ENCODE peak calls at places on chromosomes 13 and 19, in five cellular contexts. H, J, V, G and M are unnamed samples.

GRCh38 chr13:39510296-39510695 is 92.7 kb downstream of the LHFPL6 start:
- DNase-seq in H (no peak), J (no peak), V (no peak), G (no peak), M (no peak)

GRCh38 chr13:22915442-22916082 is 265.2 kb upstream of the SGCG start:
- DNase-seq in H (peak), J (no peak), V (peak), G (peak), M (peak)

GRCh38 chr13:25784119-25784518 is 267.7 kb downstream of the SHISA2 start:
- DNase-seq in H (no peak), J (no peak), V (no peak), G (no peak), M (no peak)

GRCh38 chr13:28346136-28346535 is 148.8 kb downstream of the FLT1 start:
- DNase-seq in H (peak), J (no peak), V (no peak), G (peak), M (peak)

GRCh38 chr19:3368848-3369336 is 2.5 kb downstream of the NFIC start:
- DNase-seq in H (peak), J (peak), V (peak), G (no peak), M (peak)

GRCh38 chr19:1189419-1189818 is 15.4 kb upstream of the SBNO2 start:
- DNase-seq in H (no peak), J (no peak), V (peak), G (peak), M (no peak)

GRCh38 chr13:48710160-48710559 is 56.4 kb downstream of the CYSLTR2 start:
- DNase-seq in H (no peak), J (no peak), V (no peak), G (no peak), M (no peak)

GRCh38 chr13:77915676-77916075 is 3.0 kb downstream of the EDNRB start:
- DNase-seq in H (no peak), J (no peak), V (no peak), G (no peak), M (no peak)

GRCh38 chr13:78121459-78122348 is 203.1 kb upstream of the EDNRB start:
- DNase-seq in H (peak), J (peak), V (peak), G (peak), M (peak)

GRCh38 chr13:80132741-80133601 is 208.0 kb downstream of the SPRY2 start:
- DNase-seq in H (peak), J (peak), V (peak), G (peak), M (peak)

GRCh38 chr13:26785845-26786630 is 25.5 kb upstream of the GPR12 start:
- DNase-seq in H (peak), J (no peak), V (no peak), G (peak), M (peak)

GRCh38 chr13:28325022-28325421 is 169.9 kb downstream of the FLT1 start:
- DNase-seq in H (peak), J (no peak), V (no peak), G (no peak), M (peak)

GRCh38 chr13:99415014-99415650 is 86.1 kb upstream of the TM9SF2 start:
- DNase-seq in H (no peak), J (no peak), V (no peak), G (no peak), M (no peak)

GRCh38 chr19:571127-571974 is 1.0 kb upstream of the BSG start:
- DNase-seq in H (no peak), J (peak), V (peak), G (peak), M (peak)

GRCh38 chr19:4583961-4584669 is 24.6 kb upstream of the SEMA6B start:
- DNase-seq in H (peak), J (no peak), V (no peak), G (peak), M (no peak)

GRCh38 chr19:33450689-33451088 is 70.9 kb downstream of the PEPD start:
- DNase-seq in H (no peak), J (no peak), V (no peak), G (no peak), M (no peak)

GRCh38 chr13:105642511-105642958 is 892.9 kb downstream of the EFNB2 start:
- DNase-seq in H (no peak), J (no peak), V (peak), G (no peak), M (no peak)

GRCh38 chr19:50890422-50891252 is 17.4 kb downstream of the KLK2 start:
- DNase-seq in H (peak), J (peak), V (no peak), G (no peak), M (peak)

GRCh38 chr13:84845875-84846619 is 953.2 kb downstream of the SLITRK6 start:
- DNase-seq in H (no peak), J (no peak), V (no peak), G (no peak), M (no peak)

GRCh38 chr13:51539887-51540286 is 44.4 kb upstream of the WDFY2 start:
- DNase-seq in H (peak), J (no peak), V (peak), G (no peak), M (peak)

GRCh38 chr13:67776171-67776570 is 546.0 kb upstream of the PCDH9 start:
- DNase-seq in H (no peak), J (no peak), V (no peak), G (no peak), M (no peak)

GRCh38 chr19:14370169-14370998 is 10.9 kb upstream of the ADGRE5 start:
- DNase-seq in H (no peak), J (no peak), V (no peak), G (no peak), M (no peak)

GRCh38 chr13:51665456-51665855 is 81.2 kb downstream of the WDFY2 start:
- DNase-seq in H (no peak), J (no peak), V (no peak), G (no peak), M (no peak)

GRCh38 chr13:45870232-45870631 is 18.7 kb upstream of the SIAH3 start:
- DNase-seq in H (no peak), J (no peak), V (no peak), G (no peak), M (no peak)

GRCh38 chr19:48490980-48491792 is 20.4 kb downstream of the LMTK3 start:
- DNase-seq in H (no peak), J (no peak), V (peak), G (peak), M (no peak)

GRCh38 chr19:45200614-45201013 is 22.0 kb downstream of the BLOC1S3 start:
- DNase-seq in H (peak), J (peak), V (peak), G (peak), M (peak)

GRCh38 chr13:64428196-64428595 is 2801.9 kb downstream of the PCDH9 start:
- DNase-seq in H (peak), J (peak), V (no peak), G (peak), M (peak)

GRCh38 chr13:99647593-99647980 is 146.3 kb downstream of the TM9SF2 start:
- DNase-seq in H (no peak), J (no peak), V (no peak), G (no peak), M (no peak)

GRCh38 chr13:46962286-46962941 is 65.6 kb upstream of the HTR2A start:
- DNase-seq in H (peak), J (peak), V (peak), G (peak), M (peak)

GRCh38 chr19:47195462-47195861 is 35.5 kb downstream of the BBC3 start:
- DNase-seq in H (no peak), J (no peak), V (no peak), G (no peak), M (no peak)

GRCh38 chr19:19259741-19260140 is 13.4 kb downstream of the TM6SF2 start:
- DNase-seq in H (no peak), J (no peak), V (peak), G (peak), M (no peak)

GRCh38 chr13:75410207-75410606 is 71.8 kb downstream of the TBC1D4 start:
- DNase-seq in H (no peak), J (no peak), V (no peak), G (no peak), M (no peak)

GRCh38 chr13:50126378-50127016 is 111.3 kb downstream of the KCNRG start:
- DNase-seq in H (peak), J (no peak), V (peak), G (peak), M (peak)

GRCh38 chr13:27619711-27620376 is 485 bp downstream of the LNX2 start:
- DNase-seq in H (peak), J (peak), V (peak), G (no peak), M (peak)

GRCh38 chr13:26653310-26653709 is 95.8 kb downstream of the WASF3 start:
- DNase-seq in H (peak), J (peak), V (no peak), G (no peak), M (no peak)

GRCh38 chr13:83692800-83693199 is 189.5 kb downstream of the SLITRK1 start:
- DNase-seq in H (no peak), J (no peak), V (no peak), G (no peak), M (no peak)

GRCh38 chr13:27001705-27002104 is 169.9 kb downstream of the USP12 start:
- DNase-seq in H (no peak), J (no peak), V (no peak), G (no peak), M (no peak)

GRCh38 chr19:56748443-56748842 is 76.9 kb upstream of the ZNF835 start:
- DNase-seq in H (no peak), J (peak), V (peak), G (no peak), M (no peak)
- TF ChIP-seq CTCF in H (no peak), J (peak), V (no peak), G (peak), M (no peak)

GRCh38 chr19:29309637-29310036 is 96.7 kb upstream of the UQCRFS1 start:
- DNase-seq in H (no peak), J (no peak), V (no peak), G (peak), M (no peak)
- TF ChIP-seq CTCF in H (no peak), J (no peak), V (no peak), G (no peak), M (no peak)

GRCh38 chr13:71244181-71244580 is 622.8 kb downstream of the DACH1 start:
- DNase-seq in H (no peak), J (no peak), V (no peak), G (no peak), M (no peak)

GRCh38 chr13:71242191-71242590 is 624.8 kb downstream of the DACH1 start:
- DNase-seq in H (no peak), J (no peak), V (no peak), G (peak), M (no peak)

GRCh38 chr13:71237332-71237731 is 629.7 kb downstream of the DACH1 start:
- DNase-seq in H (no peak), J (no peak), V (no peak), G (no peak), M (no peak)

GRCh38 chr13:71240906-71241305 is 626.1 kb downstream of the DACH1 start:
- DNase-seq in H (no peak), J (no peak), V (peak), G (peak), M (no peak)
- TF ChIP-seq CTCF in H (no peak), J (no peak), V (peak), G (peak), M (no peak)

GRCh38 chr13:110109140-110109783 is 197.7 kb downstream of the COL4A1 start:
- DNase-seq in H (no peak), J (no peak), V (no peak), G (no peak), M (no peak)
- TF ChIP-seq CTCF in H (no peak), J (peak), V (no peak), G (no peak), M (no peak)

GRCh38 chr13:96216543-96216942 is 126.6 kb downstream of the HS6ST3 start:
- DNase-seq in H (no peak), J (no peak), V (no peak), G (no peak), M (no peak)
- TF ChIP-seq CTCF in H (no peak), J (no peak), V (no peak), G (peak), M (no peak)

GRCh38 chr13:113084094-113084942 is 21.3 kb upstream of the F7 start:
- DNase-seq in H (no peak), J (no peak), V (no peak), G (no peak), M (no peak)
- TF ChIP-seq CTCF in H (peak), J (peak), V (peak), G (peak), M (peak)

GRCh38 chr19:10045371-10045770 is 32.1 kb downstream of the RDH8 start:
- DNase-seq in H (no peak), J (no peak), V (no peak), G (no peak), M (no peak)
- TF ChIP-seq CTCF in H (no peak), J (no peak), V (no peak), G (no peak), M (no peak)

DNA sequence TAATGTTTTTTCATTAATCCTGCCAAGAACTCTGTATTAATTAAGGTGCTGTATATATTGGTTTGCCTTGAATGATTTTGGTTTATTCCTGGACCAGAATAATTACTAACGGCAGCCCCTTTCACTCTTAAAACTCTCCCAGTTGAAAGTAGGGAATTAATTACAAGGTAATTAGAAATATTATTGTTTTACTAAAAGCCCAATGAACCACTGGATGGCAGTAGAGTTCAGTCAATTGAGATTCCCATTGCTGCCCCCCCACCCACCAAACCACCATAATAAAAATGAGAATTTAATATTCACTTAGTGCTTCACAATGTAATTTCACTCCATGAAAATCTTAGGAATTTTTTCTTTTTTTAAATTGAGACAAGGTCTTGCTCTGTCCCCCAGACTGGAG is 13.7 kb downstream of the WBP4 start:
- DNase-seq in H (peak), J (no peak), V (peak), G (peak), M (peak)
- TF ChIP-seq CTCF in H (peak), J (peak), V (peak), G (peak), M (peak)

GRCh38 chr19:35462476-35462953 is 14.5 kb downstream of the FFAR2 start:
- DNase-seq in H (no peak), J (peak), V (no peak), G (no peak), M (no peak)
- TF ChIP-seq CTCF in H (no peak), J (no peak), V (no peak), G (no peak), M (no peak)

DNA sequence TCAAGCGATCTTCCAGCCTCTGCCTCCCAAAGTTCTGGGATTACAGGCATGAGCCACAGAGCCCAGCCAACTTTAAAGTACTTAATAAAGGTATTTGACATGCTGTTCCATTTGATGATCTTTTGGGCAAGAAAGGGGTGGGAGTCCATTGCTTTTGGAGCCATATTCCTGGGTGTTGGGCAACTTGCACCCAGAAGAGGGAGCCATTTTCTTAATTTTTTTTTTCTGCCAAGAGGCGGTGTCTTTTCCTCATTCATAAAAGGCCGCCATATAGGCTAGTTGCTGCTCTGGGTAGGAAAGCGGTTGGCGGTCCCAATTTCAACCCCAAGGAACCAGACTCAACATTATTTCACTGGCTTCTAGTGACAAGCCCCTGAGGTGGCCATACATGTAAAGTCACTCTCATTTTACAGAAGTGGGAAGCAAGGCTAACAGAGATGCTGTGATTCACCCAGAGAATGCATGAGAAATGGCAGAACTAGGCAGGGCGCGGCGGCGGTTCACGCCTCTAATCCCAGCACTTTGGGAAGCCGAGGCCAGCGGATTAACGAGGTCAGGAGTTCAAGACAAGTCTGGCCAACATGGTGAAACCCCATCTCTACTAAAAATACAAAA is 139.6 kb downstream of the CACNA1A start:
- DNase-seq in H (peak), J (peak), V (peak), G (peak), M (peak)
- TF ChIP-seq CTCF in H (peak), J (peak), V (peak), G (peak), M (peak)